ENCODE peak calls at places on chromosomes 1 and 21, in seven cellular contexts. One of them, this sample, is unnamed.

GRCh38 chr1:111747282-111747734 is 8.1 kb upstream of the INKA2 start:
- DNase-seq in brain microvascular endothelial cell: peak
- DNase-seq in CD8-positive, alpha-beta memory T cell: peak
- DNase-seq in psoas muscle: no peak
- DNase-seq in fibroblast of mammary gland: peak
- DNase-seq in GM23338: peak
- DNase-seq in HAP-1: peak
- DNase-seq in this sample: no peak

GRCh38 chr1:110756506-110756905 is 81.8 kb upstream of the KCNA3 start:
- DNase-seq in GM23338: no peak
- DNase-seq in CD8-positive, alpha-beta memory T cell: no peak
- DNase-seq in brain microvascular endothelial cell: no peak
- DNase-seq in fibroblast of mammary gland: no peak
- DNase-seq in HAP-1: no peak
- DNase-seq in psoas muscle: peak
- DNase-seq in this sample: no peak

GRCh38 chr1:181189691-181190361 is 101.3 kb downstream of the IER5 start:
- DNase-seq in fibroblast of mammary gland: peak
- DNase-seq in GM23338: peak
- DNase-seq in CD8-positive, alpha-beta memory T cell: peak
- DNase-seq in psoas muscle: peak
- DNase-seq in brain microvascular endothelial cell: peak
- DNase-seq in HAP-1: peak
- DNase-seq in this sample: no peak

GRCh38 chr1:64686828-64687724 is 57.8 kb upstream of the RAVER2 start:
- DNase-seq in fibroblast of mammary gland: peak
- DNase-seq in HAP-1: peak
- DNase-seq in GM23338: peak
- DNase-seq in brain microvascular endothelial cell: peak
- DNase-seq in CD8-positive, alpha-beta memory T cell: peak
- DNase-seq in psoas muscle: no peak
- DNase-seq in this sample: peak

GRCh38 chr1:173868266-173869107 is at the start of gene ZBTB37:
- DNase-seq in HAP-1: peak
- DNase-seq in psoas muscle: peak
- DNase-seq in fibroblast of mammary gland: no peak
- DNase-seq in GM23338: peak
- DNase-seq in CD8-positive, alpha-beta memory T cell: peak
- DNase-seq in brain microvascular endothelial cell: peak
- DNase-seq in this sample: no peak

GRCh38 chr1:103106426-103107321 is 1.6 kb downstream of the COL11A1 start:
- DNase-seq in fibroblast of mammary gland: peak
- DNase-seq in brain microvascular endothelial cell: peak
- DNase-seq in psoas muscle: peak
- DNase-seq in GM23338: peak
- DNase-seq in HAP-1: peak
- DNase-seq in CD8-positive, alpha-beta memory T cell: no peak
- DNase-seq in this sample: no peak

GRCh38 chr1:162232034-162232433 is 144.6 kb downstream of the SPATA46 start:
- DNase-seq in GM23338: no peak
- DNase-seq in fibroblast of mammary gland: no peak
- DNase-seq in HAP-1: no peak
- DNase-seq in CD8-positive, alpha-beta memory T cell: no peak
- DNase-seq in psoas muscle: no peak
- DNase-seq in brain microvascular endothelial cell: no peak
- DNase-seq in this sample: no peak

GRCh38 chr1:72282271-72282656 is at the start of gene NEGR1:
- DNase-seq in GM23338: peak
- DNase-seq in psoas muscle: peak
- DNase-seq in HAP-1: peak
- DNase-seq in brain microvascular endothelial cell: peak
- DNase-seq in fibroblast of mammary gland: peak
- DNase-seq in CD8-positive, alpha-beta memory T cell: no peak
- DNase-seq in this sample: peak

GRCh38 chr1:203765029-203765837 is at the start of gene LAX1:
- DNase-seq in fibroblast of mammary gland: no peak
- DNase-seq in CD8-positive, alpha-beta memory T cell: peak
- DNase-seq in brain microvascular endothelial cell: no peak
- DNase-seq in GM23338: no peak
- DNase-seq in HAP-1: no peak
- DNase-seq in psoas muscle: no peak
- DNase-seq in this sample: no peak

GRCh38 chr1:11285883-11286734 is 13.1 kb downstream of the UBIAD1 start:
- DNase-seq in CD8-positive, alpha-beta memory T cell: no peak
- DNase-seq in fibroblast of mammary gland: peak
- DNase-seq in psoas muscle: no peak
- DNase-seq in brain microvascular endothelial cell: no peak
- DNase-seq in GM23338: no peak
- DNase-seq in HAP-1: no peak
- DNase-seq in this sample: no peak

GRCh38 chr1:209398330-209398991 is 185.1 kb upstream of the CAMK1G start:
- DNase-seq in psoas muscle: no peak
- DNase-seq in fibroblast of mammary gland: peak
- DNase-seq in HAP-1: peak
- DNase-seq in GM23338: peak
- DNase-seq in brain microvascular endothelial cell: peak
- DNase-seq in CD8-positive, alpha-beta memory T cell: no peak
- DNase-seq in this sample: peak

GRCh38 chr21:45537746-45538291 is 4.4 kb downstream of the SLC19A1 start:
- DNase-seq in HAP-1: no peak
- DNase-seq in GM23338: no peak
- DNase-seq in fibroblast of mammary gland: no peak
- DNase-seq in psoas muscle: peak
- DNase-seq in brain microvascular endothelial cell: no peak
- DNase-seq in CD8-positive, alpha-beta memory T cell: no peak
- DNase-seq in this sample: no peak

GRCh38 chr1:6592865-6593593 is 9.6 kb downstream of the KLHL21 start:
- DNase-seq in CD8-positive, alpha-beta memory T cell: no peak
- DNase-seq in fibroblast of mammary gland: no peak
- DNase-seq in GM23338: no peak
- DNase-seq in HAP-1: no peak
- DNase-seq in brain microvascular endothelial cell: no peak
- DNase-seq in psoas muscle: no peak
- DNase-seq in this sample: no peak

GRCh38 chr1:64107041-64107440 is 96.4 kb upstream of the UBE2U start:
- DNase-seq in brain microvascular endothelial cell: no peak
- DNase-seq in fibroblast of mammary gland: no peak
- DNase-seq in CD8-positive, alpha-beta memory T cell: no peak
- DNase-seq in HAP-1: no peak
- DNase-seq in GM23338: no peak
- DNase-seq in psoas muscle: no peak
- DNase-seq in this sample: no peak

GRCh38 chr1:113219377-113219776 is 146.4 kb downstream of the LRIG2 start:
- DNase-seq in CD8-positive, alpha-beta memory T cell: no peak
- DNase-seq in HAP-1: peak
- DNase-seq in GM23338: peak
- DNase-seq in brain microvascular endothelial cell: no peak
- DNase-seq in psoas muscle: no peak
- DNase-seq in fibroblast of mammary gland: no peak
- DNase-seq in this sample: no peak

GRCh38 chr1:87051965-87052364 is 137.5 kb downstream of the HS2ST1 start:
- DNase-seq in psoas muscle: no peak
- DNase-seq in fibroblast of mammary gland: no peak
- DNase-seq in brain microvascular endothelial cell: no peak
- DNase-seq in CD8-positive, alpha-beta memory T cell: no peak
- DNase-seq in HAP-1: no peak
- DNase-seq in GM23338: no peak
- DNase-seq in this sample: no peak

GRCh38 chr1:232279909-232280308 is 350.0 kb downstream of the SIPA1L2 start:
- DNase-seq in psoas muscle: no peak
- DNase-seq in CD8-positive, alpha-beta memory T cell: no peak
- DNase-seq in brain microvascular endothelial cell: no peak
- DNase-seq in GM23338: no peak
- DNase-seq in fibroblast of mammary gland: no peak
- DNase-seq in HAP-1: no peak
- DNase-seq in this sample: no peak

DNA sequence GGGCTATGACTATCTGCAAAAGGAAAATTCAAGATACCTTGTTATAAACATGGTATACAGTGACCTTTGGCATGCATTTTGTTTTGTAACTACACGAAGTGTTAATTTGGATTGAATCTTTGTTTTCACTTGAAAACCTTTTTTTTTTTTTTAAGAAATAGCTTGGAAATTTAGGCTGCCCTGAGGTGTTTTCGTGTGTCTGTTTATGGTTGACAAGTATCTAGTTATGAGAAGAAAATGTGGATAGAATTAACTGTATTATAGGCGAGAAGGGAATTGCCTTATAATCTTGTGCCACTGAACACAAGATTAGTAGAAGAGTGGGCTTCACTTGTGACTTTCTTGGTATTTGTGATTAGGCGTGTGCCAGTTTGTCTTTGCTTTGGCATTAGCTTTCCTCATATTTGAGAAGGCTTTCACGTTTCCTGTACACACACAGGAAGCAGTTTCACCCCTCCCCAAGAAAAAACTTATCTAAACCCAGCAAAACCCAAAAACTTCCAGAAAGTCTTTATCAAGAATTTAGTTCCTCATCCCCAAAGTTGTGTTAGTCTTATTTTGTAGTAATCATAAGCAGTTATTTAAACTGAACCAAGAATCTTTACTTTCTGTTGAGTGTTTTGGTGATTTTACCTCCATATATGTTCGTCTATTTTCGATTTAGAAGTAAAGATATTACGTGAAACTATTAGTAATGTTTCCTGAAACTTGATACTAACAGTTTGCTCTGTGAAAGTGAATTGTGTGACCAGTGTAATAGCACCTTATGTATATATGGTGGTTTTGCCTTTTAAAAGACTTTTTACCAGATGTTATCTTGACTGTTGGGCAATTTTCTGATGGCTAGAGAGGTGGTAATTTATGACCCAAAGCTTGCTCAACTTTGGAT is 3.8 kb downstream of the DYRK1A start:
- DNase-seq in HAP-1: no peak
- DNase-seq in fibroblast of mammary gland: peak
- DNase-seq in psoas muscle: no peak
- DNase-seq in brain microvascular endothelial cell: no peak
- DNase-seq in CD8-positive, alpha-beta memory T cell: no peak
- DNase-seq in GM23338: no peak
- DNase-seq in this sample: no peak
- H3K4me3 ChIP-seq in HAP-1: peak
- H3K4me3 ChIP-seq in fibroblast of mammary gland: peak
- H3K4me3 ChIP-seq in psoas muscle: peak
- H3K4me3 ChIP-seq in brain microvascular endothelial cell: peak
- H3K4me3 ChIP-seq in CD8-positive, alpha-beta memory T cell: peak
- H3K4me3 ChIP-seq in GM23338: peak
- H3K4me3 ChIP-seq in this sample: peak

GRCh38 chr1:243846761-243847160 is 3.3 kb downstream of the AKT3 start:
- DNase-seq in fibroblast of mammary gland: no peak
- DNase-seq in brain microvascular endothelial cell: no peak
- DNase-seq in CD8-positive, alpha-beta memory T cell: no peak
- DNase-seq in GM23338: no peak
- DNase-seq in psoas muscle: no peak
- DNase-seq in HAP-1: no peak
- DNase-seq in this sample: no peak

GRCh38 chr1:243850013-243850367 is at the start of gene AKT3:
- DNase-seq in brain microvascular endothelial cell: no peak
- DNase-seq in fibroblast of mammary gland: no peak
- DNase-seq in GM23338: peak
- DNase-seq in psoas muscle: no peak
- DNase-seq in CD8-positive, alpha-beta memory T cell: no peak
- DNase-seq in HAP-1: no peak
- DNase-seq in this sample: no peak

GRCh38 chr1:243850368-243851128 is 505 bp upstream of the AKT3 start:
- DNase-seq in fibroblast of mammary gland: peak
- DNase-seq in GM23338: peak
- DNase-seq in brain microvascular endothelial cell: peak
- DNase-seq in psoas muscle: peak
- DNase-seq in CD8-positive, alpha-beta memory T cell: peak
- DNase-seq in HAP-1: peak
- DNase-seq in this sample: peak

GRCh38 chr1:243849089-243850012 is 692 bp downstream of the AKT3 start:
- DNase-seq in brain microvascular endothelial cell: peak
- DNase-seq in GM23338: peak
- DNase-seq in fibroblast of mammary gland: peak
- DNase-seq in psoas muscle: peak
- DNase-seq in CD8-positive, alpha-beta memory T cell: peak
- DNase-seq in HAP-1: peak
- DNase-seq in this sample: no peak

GRCh38 chr1:243848165-243849088 is 1.6 kb downstream of the AKT3 start:
- DNase-seq in psoas muscle: no peak
- DNase-seq in brain microvascular endothelial cell: no peak
- DNase-seq in GM23338: no peak
- DNase-seq in HAP-1: no peak
- DNase-seq in CD8-positive, alpha-beta memory T cell: no peak
- DNase-seq in fibroblast of mammary gland: no peak
- DNase-seq in this sample: no peak
- H3K4me3 ChIP-seq in psoas muscle: peak
- H3K4me3 ChIP-seq in brain microvascular endothelial cell: peak
- H3K4me3 ChIP-seq in GM23338: peak
- H3K4me3 ChIP-seq in HAP-1: peak
- H3K4me3 ChIP-seq in CD8-positive, alpha-beta memory T cell: peak
- H3K4me3 ChIP-seq in fibroblast of mammary gland: peak
- H3K4me3 ChIP-seq in this sample: peak

GRCh38 chr1:51327386-51327785 is 3.0 kb downstream of the TTC39A start:
- DNase-seq in fibroblast of mammary gland: peak
- DNase-seq in HAP-1: no peak
- DNase-seq in GM23338: no peak
- DNase-seq in psoas muscle: no peak
- DNase-seq in CD8-positive, alpha-beta memory T cell: no peak
- DNase-seq in brain microvascular endothelial cell: no peak
- DNase-seq in this sample: no peak
- H3K4me3 ChIP-seq in fibroblast of mammary gland: no peak
- H3K4me3 ChIP-seq in HAP-1: no peak
- H3K4me3 ChIP-seq in GM23338: no peak
- H3K4me3 ChIP-seq in psoas muscle: no peak
- H3K4me3 ChIP-seq in CD8-positive, alpha-beta memory T cell: no peak
- H3K4me3 ChIP-seq in brain microvascular endothelial cell: no peak
- H3K4me3 ChIP-seq in this sample: no peak

DNA sequence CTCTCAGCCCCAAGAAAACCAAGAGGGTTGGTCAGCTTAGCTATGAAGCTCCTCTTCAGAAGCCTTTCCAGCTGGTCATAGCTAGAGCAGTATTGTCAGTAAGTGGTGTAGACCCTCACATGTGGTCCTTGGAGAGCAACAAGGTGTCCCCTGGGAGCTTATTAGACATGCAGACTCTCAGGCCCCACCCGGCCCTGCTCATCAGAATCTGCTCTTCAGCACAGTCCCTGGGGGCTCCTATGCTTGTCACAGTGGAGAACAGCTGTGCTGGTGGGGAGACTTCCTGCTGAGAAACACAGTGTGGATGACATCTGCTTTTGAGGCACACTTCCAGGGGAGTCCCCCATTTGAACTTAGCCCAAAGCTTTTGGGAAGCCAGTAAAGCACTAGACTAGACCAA is 21.9 kb upstream of the NEK2 start:
- DNase-seq in HAP-1: no peak
- DNase-seq in brain microvascular endothelial cell: no peak
- DNase-seq in psoas muscle: no peak
- DNase-seq in CD8-positive, alpha-beta memory T cell: no peak
- DNase-seq in fibroblast of mammary gland: no peak
- DNase-seq in GM23338: no peak
- DNase-seq in this sample: no peak
- H3K4me3 ChIP-seq in HAP-1: no peak
- H3K4me3 ChIP-seq in brain microvascular endothelial cell: no peak
- H3K4me3 ChIP-seq in psoas muscle: no peak
- H3K4me3 ChIP-seq in CD8-positive, alpha-beta memory T cell: no peak
- H3K4me3 ChIP-seq in fibroblast of mammary gland: no peak
- H3K4me3 ChIP-seq in GM23338: no peak
- H3K4me3 ChIP-seq in this sample: no peak

GRCh38 chr1:109309347-109309746 is 2.5 kb upstream of the MYBPHL start:
- DNase-seq in psoas muscle: no peak
- DNase-seq in HAP-1: no peak
- DNase-seq in GM23338: no peak
- DNase-seq in brain microvascular endothelial cell: no peak
- DNase-seq in CD8-positive, alpha-beta memory T cell: no peak
- DNase-seq in fibroblast of mammary gland: no peak
- DNase-seq in this sample: peak
- H3K4me3 ChIP-seq in psoas muscle: no peak
- H3K4me3 ChIP-seq in HAP-1: no peak
- H3K4me3 ChIP-seq in GM23338: no peak
- H3K4me3 ChIP-seq in brain microvascular endothelial cell: no peak
- H3K4me3 ChIP-seq in CD8-positive, alpha-beta memory T cell: no peak
- H3K4me3 ChIP-seq in fibroblast of mammary gland: no peak
- H3K4me3 ChIP-seq in this sample: no peak

GRCh38 chr1:20551945-20552727 is at the start of gene FAM43B:
- DNase-seq in fibroblast of mammary gland: peak
- DNase-seq in CD8-positive, alpha-beta memory T cell: no peak
- DNase-seq in brain microvascular endothelial cell: no peak
- DNase-seq in GM23338: peak
- DNase-seq in psoas muscle: peak
- DNase-seq in HAP-1: peak
- DNase-seq in this sample: no peak
- H3K4me3 ChIP-seq in fibroblast of mammary gland: peak
- H3K4me3 ChIP-seq in CD8-positive, alpha-beta memory T cell: no peak
- H3K4me3 ChIP-seq in brain microvascular endothelial cell: peak
- H3K4me3 ChIP-seq in GM23338: peak
- H3K4me3 ChIP-seq in psoas muscle: peak
- H3K4me3 ChIP-seq in HAP-1: peak
- H3K4me3 ChIP-seq in this sample: peak